ENCODE peak calls at places on chromosome 13, in nine cellular contexts. One of them, this sample, is unnamed.
A peak's percentile ranks its signal among the peaks of the same experiment; 100 is the strongest.

GRCh38 chr13:35979378-35979911 is 151.7 kb downstream of the DCLK1 start:
- DNase-seq in tibial nerve: peak; percentile 94
- DNase-seq in ascending aorta: peak; percentile 17
- DNase-seq in foreskin fibroblast: peak; percentile 93
- DNase-seq in nephron progenitor cell: no peak
- DNase-seq in heart left ventricle: peak; percentile 60
- DNase-seq in stomach: peak; percentile 37
- DNase-seq in epithelial cell of esophagus: peak; percentile 59
- DNase-seq in left ventricle myocardium inferior: peak; percentile 50
- DNase-seq in this sample: no peak

GRCh38 chr13:112346173-112346898 is 29.8 kb upstream of the SPACA7 start:
- DNase-seq in tibial nerve: no peak
- DNase-seq in ascending aorta: no peak
- DNase-seq in foreskin fibroblast: no peak
- DNase-seq in nephron progenitor cell: peak; percentile 67
- DNase-seq in heart left ventricle: no peak
- DNase-seq in stomach: no peak
- DNase-seq in epithelial cell of esophagus: no peak
- DNase-seq in left ventricle myocardium inferior: no peak
- DNase-seq in this sample: peak; percentile 17

GRCh38 chr13:54845351-54845965 is 1816.8 kb downstream of the OLFM4 start:
- DNase-seq in tibial nerve: no peak
- DNase-seq in ascending aorta: no peak
- DNase-seq in foreskin fibroblast: no peak
- DNase-seq in nephron progenitor cell: no peak
- DNase-seq in heart left ventricle: no peak
- DNase-seq in stomach: no peak
- DNase-seq in epithelial cell of esophagus: no peak
- DNase-seq in left ventricle myocardium inferior: no peak
- DNase-seq in this sample: no peak

GRCh38 chr13:74325106-74325505 is 190.9 kb upstream of the KLF12 start:
- DNase-seq in tibial nerve: peak; percentile 9
- DNase-seq in ascending aorta: no peak
- DNase-seq in foreskin fibroblast: peak; percentile 90
- DNase-seq in nephron progenitor cell: no peak
- DNase-seq in heart left ventricle: no peak
- DNase-seq in stomach: no peak
- DNase-seq in epithelial cell of esophagus: peak; percentile 45
- DNase-seq in left ventricle myocardium inferior: no peak
- DNase-seq in this sample: no peak

GRCh38 chr13:46629811-46630413 is 76.9 kb downstream of the LRCH1 start:
- DNase-seq in tibial nerve: no peak
- DNase-seq in ascending aorta: no peak
- DNase-seq in foreskin fibroblast: no peak
- DNase-seq in nephron progenitor cell: no peak
- DNase-seq in heart left ventricle: no peak
- DNase-seq in stomach: no peak
- DNase-seq in epithelial cell of esophagus: no peak
- DNase-seq in left ventricle myocardium inferior: no peak
- DNase-seq in this sample: no peak

GRCh38 chr13:106152047-106152446 is 383.4 kb downstream of the EFNB2 start:
- DNase-seq in tibial nerve: no peak
- DNase-seq in ascending aorta: no peak
- DNase-seq in foreskin fibroblast: no peak
- DNase-seq in nephron progenitor cell: no peak
- DNase-seq in heart left ventricle: no peak
- DNase-seq in stomach: no peak
- DNase-seq in epithelial cell of esophagus: peak; percentile 54
- DNase-seq in left ventricle myocardium inferior: no peak
- DNase-seq in this sample: no peak

GRCh38 chr13:99374994-99375805 is 68.0 kb upstream of the GPR183 start:
- DNase-seq in tibial nerve: no peak
- DNase-seq in ascending aorta: no peak
- DNase-seq in foreskin fibroblast: no peak
- DNase-seq in nephron progenitor cell: no peak
- DNase-seq in heart left ventricle: peak; percentile 34
- DNase-seq in stomach: no peak
- DNase-seq in epithelial cell of esophagus: no peak
- DNase-seq in left ventricle myocardium inferior: no peak
- DNase-seq in this sample: no peak

GRCh38 chr13:40503966-40504591 is 162.4 kb downstream of the FOXO1 start:
- DNase-seq in tibial nerve: no peak
- DNase-seq in ascending aorta: no peak
- DNase-seq in foreskin fibroblast: peak; percentile 81
- DNase-seq in nephron progenitor cell: no peak
- DNase-seq in heart left ventricle: no peak
- DNase-seq in stomach: no peak
- DNase-seq in epithelial cell of esophagus: peak; percentile 90
- DNase-seq in left ventricle myocardium inferior: no peak
- DNase-seq in this sample: no peak

GRCh38 chr13:68066879-68067513 is 836.9 kb upstream of the PCDH9 start:
- DNase-seq in tibial nerve: no peak
- DNase-seq in ascending aorta: no peak
- DNase-seq in foreskin fibroblast: no peak
- DNase-seq in nephron progenitor cell: no peak
- DNase-seq in heart left ventricle: no peak
- DNase-seq in stomach: no peak
- DNase-seq in epithelial cell of esophagus: peak; percentile 11
- DNase-seq in left ventricle myocardium inferior: no peak
- DNase-seq in this sample: no peak

GRCh38 chr13:95858286-95859075 is 181.5 kb downstream of the DNAJC3 start:
- DNase-seq in tibial nerve: no peak
- DNase-seq in ascending aorta: no peak
- DNase-seq in foreskin fibroblast: peak; percentile 31
- DNase-seq in nephron progenitor cell: no peak
- DNase-seq in heart left ventricle: no peak
- DNase-seq in stomach: no peak
- DNase-seq in epithelial cell of esophagus: peak; percentile 20
- DNase-seq in left ventricle myocardium inferior: no peak
- DNase-seq in this sample: no peak

GRCh38 chr13:94479559-94480095 is at the start of gene DCT:
- DNase-seq in tibial nerve: no peak
- DNase-seq in ascending aorta: no peak
- DNase-seq in foreskin fibroblast: no peak
- DNase-seq in nephron progenitor cell: no peak
- DNase-seq in heart left ventricle: no peak
- DNase-seq in stomach: no peak
- DNase-seq in epithelial cell of esophagus: no peak
- DNase-seq in left ventricle myocardium inferior: no peak
- DNase-seq in this sample: no peak

GRCh38 chr13:99421758-99422555 is 79.3 kb upstream of the TM9SF2 start:
- DNase-seq in tibial nerve: no peak
- DNase-seq in ascending aorta: no peak
- DNase-seq in foreskin fibroblast: no peak
- DNase-seq in nephron progenitor cell: no peak
- DNase-seq in heart left ventricle: no peak
- DNase-seq in stomach: peak; percentile 15
- DNase-seq in epithelial cell of esophagus: no peak
- DNase-seq in left ventricle myocardium inferior: no peak
- DNase-seq in this sample: no peak

GRCh38 chr13:90696254-90696653 is 651.2 kb upstream of the MIR17HG start:
- DNase-seq in tibial nerve: no peak
- DNase-seq in ascending aorta: no peak
- DNase-seq in foreskin fibroblast: peak; percentile 35
- DNase-seq in nephron progenitor cell: no peak
- DNase-seq in heart left ventricle: no peak
- DNase-seq in stomach: no peak
- DNase-seq in epithelial cell of esophagus: peak; percentile 81
- DNase-seq in left ventricle myocardium inferior: no peak
- DNase-seq in this sample: no peak

GRCh38 chr13:97583884-97584497 is 150.0 kb downstream of the RAP2A start:
- DNase-seq in tibial nerve: no peak
- DNase-seq in ascending aorta: no peak
- DNase-seq in foreskin fibroblast: no peak
- DNase-seq in nephron progenitor cell: no peak
- DNase-seq in heart left ventricle: no peak
- DNase-seq in stomach: no peak
- DNase-seq in epithelial cell of esophagus: no peak
- DNase-seq in left ventricle myocardium inferior: no peak
- DNase-seq in this sample: no peak

GRCh38 chr13:97586941-97587340 is 153.0 kb downstream of the RAP2A start:
- DNase-seq in tibial nerve: no peak
- DNase-seq in ascending aorta: no peak
- DNase-seq in foreskin fibroblast: no peak
- DNase-seq in nephron progenitor cell: no peak
- DNase-seq in heart left ventricle: no peak
- DNase-seq in stomach: no peak
- DNase-seq in epithelial cell of esophagus: no peak
- DNase-seq in left ventricle myocardium inferior: no peak
- DNase-seq in this sample: no peak

GRCh38 chr13:97588993-97589392 is 155.0 kb downstream of the RAP2A start:
- DNase-seq in tibial nerve: no peak
- DNase-seq in ascending aorta: no peak
- DNase-seq in foreskin fibroblast: no peak
- DNase-seq in nephron progenitor cell: no peak
- DNase-seq in heart left ventricle: no peak
- DNase-seq in stomach: no peak
- DNase-seq in epithelial cell of esophagus: peak; percentile 15
- DNase-seq in left ventricle myocardium inferior: no peak
- DNase-seq in this sample: no peak
- TF ChIP-seq CTCF in tibial nerve: no peak
- TF ChIP-seq CTCF in ascending aorta: no peak
- TF ChIP-seq CTCF in foreskin fibroblast: no peak
- TF ChIP-seq CTCF in nephron progenitor cell: no peak
- TF ChIP-seq CTCF in heart left ventricle: no peak
- TF ChIP-seq CTCF in stomach: no peak
- TF ChIP-seq CTCF in epithelial cell of esophagus: peak; percentile 15
- TF ChIP-seq CTCF in left ventricle myocardium inferior: no peak
- TF ChIP-seq CTCF in this sample: no peak

GRCh38 chr13:69580255-69580654 is 527.4 kb upstream of the ATXN8OS start:
- DNase-seq in tibial nerve: no peak
- DNase-seq in ascending aorta: no peak
- DNase-seq in foreskin fibroblast: no peak
- DNase-seq in nephron progenitor cell: no peak
- DNase-seq in heart left ventricle: no peak
- DNase-seq in stomach: no peak
- DNase-seq in epithelial cell of esophagus: peak; percentile 90
- DNase-seq in left ventricle myocardium inferior: no peak
- DNase-seq in this sample: no peak

GRCh38 chr13:69591437-69591836 is 516.2 kb upstream of the ATXN8OS start:
- DNase-seq in tibial nerve: no peak
- DNase-seq in ascending aorta: no peak
- DNase-seq in foreskin fibroblast: no peak
- DNase-seq in nephron progenitor cell: no peak
- DNase-seq in heart left ventricle: no peak
- DNase-seq in stomach: no peak
- DNase-seq in epithelial cell of esophagus: no peak
- DNase-seq in left ventricle myocardium inferior: no peak
- DNase-seq in this sample: no peak

GRCh38 chr13:69589531-69589930 is 518.1 kb upstream of the ATXN8OS start:
- DNase-seq in tibial nerve: no peak
- DNase-seq in ascending aorta: no peak
- DNase-seq in foreskin fibroblast: no peak
- DNase-seq in nephron progenitor cell: no peak
- DNase-seq in heart left ventricle: no peak
- DNase-seq in stomach: no peak
- DNase-seq in epithelial cell of esophagus: no peak
- DNase-seq in left ventricle myocardium inferior: no peak
- DNase-seq in this sample: no peak

GRCh38 chr13:69585656-69586055 is 522.0 kb upstream of the ATXN8OS start:
- DNase-seq in tibial nerve: no peak
- DNase-seq in ascending aorta: no peak
- DNase-seq in foreskin fibroblast: no peak
- DNase-seq in nephron progenitor cell: no peak
- DNase-seq in heart left ventricle: no peak
- DNase-seq in stomach: no peak
- DNase-seq in epithelial cell of esophagus: peak; percentile 19
- DNase-seq in left ventricle myocardium inferior: no peak
- DNase-seq in this sample: no peak
- TF ChIP-seq CTCF in tibial nerve: no peak
- TF ChIP-seq CTCF in ascending aorta: no peak
- TF ChIP-seq CTCF in foreskin fibroblast: no peak
- TF ChIP-seq CTCF in nephron progenitor cell: no peak
- TF ChIP-seq CTCF in heart left ventricle: no peak
- TF ChIP-seq CTCF in stomach: no peak
- TF ChIP-seq CTCF in epithelial cell of esophagus: peak; percentile 15
- TF ChIP-seq CTCF in left ventricle myocardium inferior: no peak
- TF ChIP-seq CTCF in this sample: peak; percentile 31

GRCh38 chr13:110309159-110309476 is 2.0 kb downstream of the COL4A2 start:
- DNase-seq in tibial nerve: no peak
- DNase-seq in ascending aorta: no peak
- DNase-seq in foreskin fibroblast: no peak
- DNase-seq in nephron progenitor cell: no peak
- DNase-seq in heart left ventricle: no peak
- DNase-seq in stomach: no peak
- DNase-seq in epithelial cell of esophagus: no peak
- DNase-seq in left ventricle myocardium inferior: no peak
- DNase-seq in this sample: no peak

GRCh38 chr13:110306960-110307696 is at the start of the genes COL4A1 and COL4A2:
- DNase-seq in tibial nerve: peak; percentile 64
- DNase-seq in ascending aorta: no peak
- DNase-seq in foreskin fibroblast: peak; percentile 85
- DNase-seq in nephron progenitor cell: peak; percentile 80
- DNase-seq in heart left ventricle: peak; percentile 87
- DNase-seq in stomach: no peak
- DNase-seq in epithelial cell of esophagus: peak; percentile 70
- DNase-seq in left ventricle myocardium inferior: peak; percentile 87
- DNase-seq in this sample: peak; percentile 79

GRCh38 chr13:110309661-110310524 is 2.8 kb downstream of the COL4A2 start:
- DNase-seq in tibial nerve: no peak
- DNase-seq in ascending aorta: no peak
- DNase-seq in foreskin fibroblast: no peak
- DNase-seq in nephron progenitor cell: no peak
- DNase-seq in heart left ventricle: no peak
- DNase-seq in stomach: no peak
- DNase-seq in epithelial cell of esophagus: no peak
- DNase-seq in left ventricle myocardium inferior: no peak
- DNase-seq in this sample: no peak

GRCh38 chr13:110307697-110308376 is 753 bp downstream of the COL4A2 start:
- DNase-seq in tibial nerve: no peak
- DNase-seq in ascending aorta: no peak
- DNase-seq in foreskin fibroblast: peak; percentile 65
- DNase-seq in nephron progenitor cell: peak; percentile 55
- DNase-seq in heart left ventricle: no peak
- DNase-seq in stomach: no peak
- DNase-seq in epithelial cell of esophagus: peak; percentile 44
- DNase-seq in left ventricle myocardium inferior: no peak
- DNase-seq in this sample: no peak

GRCh38 chr13:110308377-110309158 is 1.5 kb downstream of the COL4A2 start:
- DNase-seq in tibial nerve: peak; percentile 53
- DNase-seq in ascending aorta: no peak
- DNase-seq in foreskin fibroblast: peak; percentile 79
- DNase-seq in nephron progenitor cell: peak; percentile 59
- DNase-seq in heart left ventricle: no peak
- DNase-seq in stomach: no peak
- DNase-seq in epithelial cell of esophagus: peak; percentile 52
- DNase-seq in left ventricle myocardium inferior: no peak
- DNase-seq in this sample: peak; percentile 61
- TF ChIP-seq CTCF in tibial nerve: no peak
- TF ChIP-seq CTCF in ascending aorta: no peak
- TF ChIP-seq CTCF in foreskin fibroblast: no peak
- TF ChIP-seq CTCF in nephron progenitor cell: no peak
- TF ChIP-seq CTCF in heart left ventricle: no peak
- TF ChIP-seq CTCF in stomach: no peak
- TF ChIP-seq CTCF in epithelial cell of esophagus: no peak
- TF ChIP-seq CTCF in left ventricle myocardium inferior: no peak
- TF ChIP-seq CTCF in this sample: no peak

DNA sequence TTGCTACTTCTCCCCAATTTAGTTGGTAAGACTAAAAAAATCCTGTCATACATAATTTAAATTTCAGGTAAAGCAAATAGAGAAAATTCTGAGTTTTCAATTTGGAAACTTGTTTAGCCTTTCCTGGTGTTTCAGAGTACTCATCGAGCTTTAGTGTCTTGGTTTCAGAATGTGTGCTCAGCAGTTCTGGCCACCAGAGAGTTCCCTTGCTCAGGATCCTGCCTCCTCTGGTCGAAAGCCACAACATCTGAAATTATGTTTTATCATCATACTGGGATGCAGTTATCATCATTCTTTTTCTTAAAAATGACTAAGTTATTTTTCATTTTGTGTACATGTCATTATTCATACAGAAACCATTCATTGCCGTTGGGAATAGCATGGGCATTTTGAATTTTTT is 263.2 kb upstream of the SPRY2 start:
- DNase-seq in tibial nerve: peak; percentile 20
- DNase-seq in ascending aorta: no peak
- DNase-seq in foreskin fibroblast: peak; percentile 4
- DNase-seq in nephron progenitor cell: no peak
- DNase-seq in heart left ventricle: peak; percentile 33
- DNase-seq in stomach: no peak
- DNase-seq in epithelial cell of esophagus: no peak
- DNase-seq in left ventricle myocardium inferior: peak; percentile 22
- DNase-seq in this sample: no peak
- TF ChIP-seq CTCF in tibial nerve: no peak
- TF ChIP-seq CTCF in ascending aorta: no peak
- TF ChIP-seq CTCF in foreskin fibroblast: no peak
- TF ChIP-seq CTCF in nephron progenitor cell: no peak
- TF ChIP-seq CTCF in heart left ventricle: peak; percentile 8
- TF ChIP-seq CTCF in stomach: no peak
- TF ChIP-seq CTCF in epithelial cell of esophagus: no peak
- TF ChIP-seq CTCF in left ventricle myocardium inferior: peak; percentile 49
- TF ChIP-seq CTCF in this sample: no peak